ENCODE peak calls at places on chromosomes 12 and 14, in five cellular contexts. S, Y, A, H and T are unnamed samples.

GRCh38 chr12:71780207-71780822 is 25.7 kb downstream of the RAB21 start:
- DNase-seq in H (peak; percentile 20), Y (peak; percentile 35), S (no peak), A (no peak), T (no peak)

GRCh38 chr14:72582582-72582981 is 311.3 kb downstream of the DPF3 start:
- DNase-seq in S (no peak), H (no peak), Y (no peak), A (no peak), T (no peak)

GRCh38 chr14:50830932-50831703 is at the start of gene NIN:
- DNase-seq in Y (peak; percentile 75), S (no peak), H (peak; percentile 33), A (no peak), T (peak; percentile 66)

GRCh38 chr12:56768424-56768823 is 5.3 kb downstream of the HSD17B6 start:
- DNase-seq in A (no peak), H (peak; percentile 30), Y (no peak), S (no peak), T (no peak)

GRCh38 chr12:75656650-75657049 is 145.2 kb upstream of the KRR1 start:
- DNase-seq in A (no peak), H (peak; percentile 12), Y (no peak), S (no peak), T (no peak)

GRCh38 chr12:87082756-87083155 is 826.6 kb upstream of the MGAT4C start:
- DNase-seq in H (no peak), Y (no peak), S (no peak), A (no peak), T (no peak)

GRCh38 chr12:96261557-96261956 is 67.4 kb downstream of the ELK3 start:
- DNase-seq in Y (no peak), A (no peak), S (no peak), H (no peak), T (no peak)

GRCh38 chr12:127928615-127929014 is 338.4 kb upstream of the TMEM132C start:
- DNase-seq in H (no peak), Y (no peak), S (no peak), A (no peak), T (no peak)

GRCh38 chr14:61322799-61323290 is 1.5 kb downstream of the PRKCH start:
- DNase-seq in H (no peak), Y (no peak), A (no peak), S (no peak), T (no peak)

GRCh38 chr12:88468546-88468945 is 111.7 kb downstream of the KITLG start:
- DNase-seq in Y (no peak), A (no peak), S (no peak), H (no peak), T (no peak)

GRCh38 chr14:36430662-36431084 is 89.4 kb downstream of the NKX2-1 start:
- DNase-seq in H (no peak), S (no peak), Y (no peak), A (no peak), T (no peak)

GRCh38 chr14:30252800-30253425 is 306.0 kb upstream of the G2E3 start:
- DNase-seq in Y (no peak), S (no peak), A (no peak), H (no peak), T (no peak)

GRCh38 chr12:1353451-1353850 is 240.9 kb downstream of the FBXL14 start:
- DNase-seq in H (no peak), A (no peak), Y (no peak), S (no peak), T (no peak)

GRCh38 chr14:42163136-42163535 is 556.5 kb downstream of the LRFN5 start:
- DNase-seq in S (no peak), A (no peak), H (no peak), Y (no peak), T (no peak)

GRCh38 chr12:124030510-124030909 is 57.5 kb downstream of the ZNF664 start:
- DNase-seq in Y (peak; percentile 38), S (no peak), H (no peak), A (no peak), T (no peak)

GRCh38 chr12:79021021-79021420 is 156.4 kb downstream of the SYT1 start:
- DNase-seq in A (no peak), H (no peak), Y (no peak), S (no peak), T (no peak)

GRCh38 chr12:123761841-123762714 is at the start of gene DNAH10:
- DNase-seq in H (peak; percentile 39), A (peak; percentile 4), S (peak; percentile 33), Y (no peak), T (peak; percentile 84)

GRCh38 chr12:113891737-113892520 is 74.2 kb downstream of the RBM19 start:
- DNase-seq in A (no peak), H (no peak), S (no peak), Y (no peak), T (no peak)

GRCh38 chr14:104362761-104363605 is 216.6 kb upstream of the C14orf180 start:
- DNase-seq in H (no peak), A (no peak), Y (no peak), S (no peak), T (no peak)

GRCh38 chr12:130701402-130701744 is 14.7 kb downstream of the RIMBP2 start:
- DNase-seq in H (no peak), Y (no peak), A (no peak), S (no peak), T (no peak)

GRCh38 chr12:29309320-29309902 is 71.6 kb downstream of the ERGIC2 start:
- DNase-seq in A (no peak), Y (no peak), H (no peak), S (no peak), T (no peak)

GRCh38 chr12:70822431-70822830 is 98.1 kb downstream of the PTPRR start:
- DNase-seq in S (no peak), H (no peak), A (no peak), Y (no peak), T (no peak)

GRCh38 chr14:88630565-88630964 is 67.7 kb downstream of the ZC3H14 start:
- DNase-seq in A (peak; percentile 13), Y (no peak), S (no peak), H (no peak), T (no peak)

GRCh38 chr14:97878727-97879126 is 1081.5 kb downstream of the VRK1 start:
- DNase-seq in H (no peak), S (no peak), A (no peak), Y (no peak), T (no peak)

GRCh38 chr12:4161718-4162117 is 111.8 kb upstream of the CCND2 start:
- DNase-seq in Y (no peak), A (no peak), H (no peak), S (no peak), T (no peak)

GRCh38 chr14:93410021-93410420 is 20.7 kb upstream of the UNC79 start:
- DNase-seq in S (no peak), Y (no peak), A (no peak), H (no peak), T (no peak)
- TF ChIP-seq ATF2 in S (no peak), Y (no peak), A (no peak), H (no peak), T (no peak)

DNA sequence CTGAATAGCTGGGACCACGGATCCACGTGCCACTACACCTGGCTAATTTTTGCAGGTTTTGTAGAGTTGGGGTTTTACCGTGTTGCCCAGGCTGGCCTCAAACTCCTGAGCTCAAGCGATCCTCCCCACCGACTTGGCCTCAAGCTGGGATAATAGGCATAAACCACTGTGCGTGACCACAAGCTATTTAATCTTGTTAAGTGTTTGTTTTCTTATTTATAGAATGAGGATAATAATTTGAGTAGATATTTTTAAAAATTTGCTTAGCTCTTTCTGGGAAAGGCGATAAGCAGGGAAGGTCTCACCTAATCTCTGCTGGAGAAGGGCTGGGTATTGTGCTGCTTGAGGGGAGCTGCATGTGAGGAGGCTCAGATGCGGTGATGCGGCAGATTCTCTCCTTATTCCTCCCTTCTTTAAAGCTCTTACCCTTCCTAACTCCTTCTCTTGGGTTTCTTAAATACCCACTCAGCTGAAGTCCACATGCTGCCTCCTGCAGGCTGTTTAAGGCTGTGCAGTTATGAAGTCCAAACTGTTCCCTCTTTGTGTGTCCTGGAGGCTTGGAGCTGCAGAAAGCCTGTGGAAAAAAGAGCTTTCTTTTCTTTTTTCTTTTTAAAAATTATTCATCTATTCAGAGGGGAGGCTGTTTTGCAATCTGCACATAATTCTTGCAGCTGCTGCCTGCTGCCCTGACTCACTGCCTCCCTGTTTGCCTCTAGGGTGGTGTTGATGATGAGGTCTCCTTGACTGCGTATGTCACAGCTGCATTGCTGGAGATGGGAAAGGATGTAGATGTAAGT is 37.9 kb downstream of the A2ML1 start:
- DNase-seq in A (no peak), S (peak; percentile 46), H (peak; percentile 37), Y (peak; percentile 39), T (peak; percentile 64)
- TF ChIP-seq ATF2 in A (no peak), S (no peak), H (no peak), Y (no peak), T (no peak)

GRCh38 chr14:90874599-90874998 is 58.4 kb upstream of the TTC7B start:
- DNase-seq in A (no peak), S (no peak), H (no peak), Y (no peak), T (no peak)

GRCh38 chr14:90883197-90883596 is 67.0 kb upstream of the TTC7B start:
- DNase-seq in Y (no peak), S (no peak), A (no peak), H (no peak), T (no peak)

GRCh38 chr14:90883782-90884181 is 67.6 kb upstream of the TTC7B start:
- DNase-seq in A (no peak), S (no peak), Y (no peak), H (no peak), T (no peak)

GRCh38 chr14:90880282-90880681 is 64.1 kb upstream of the TTC7B start:
- DNase-seq in Y (no peak), S (no peak), A (no peak), H (no peak), T (no peak)
- TF ChIP-seq ATF2 in Y (no peak), S (no peak), A (no peak), H (no peak), T (no peak)

DNA sequence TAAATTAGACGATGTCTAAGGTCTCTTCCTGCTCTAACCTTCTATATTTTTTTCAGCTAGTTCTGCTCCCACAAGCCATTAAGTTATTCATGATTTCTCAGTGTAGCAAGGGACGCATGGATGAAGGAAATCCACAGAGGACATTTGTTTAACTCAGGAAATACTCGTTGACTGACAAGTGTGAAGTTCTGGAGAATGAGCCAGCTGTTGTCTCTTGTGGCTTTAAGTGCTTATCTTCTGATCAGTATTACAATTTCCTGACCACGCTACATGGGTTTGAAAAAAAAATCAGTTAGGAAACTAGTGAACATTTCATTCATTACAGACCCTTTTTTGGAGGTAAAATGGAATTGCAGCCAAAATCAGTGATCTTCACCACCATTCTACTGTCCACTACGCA is 53.2 kb downstream of the GUCY2C start:
- DNase-seq in Y (no peak), A (no peak), H (no peak), S (no peak), T (no peak)
- TF ChIP-seq ATF2 in Y (no peak), A (no peak), H (no peak), S (no peak), T (no peak)

DNA sequence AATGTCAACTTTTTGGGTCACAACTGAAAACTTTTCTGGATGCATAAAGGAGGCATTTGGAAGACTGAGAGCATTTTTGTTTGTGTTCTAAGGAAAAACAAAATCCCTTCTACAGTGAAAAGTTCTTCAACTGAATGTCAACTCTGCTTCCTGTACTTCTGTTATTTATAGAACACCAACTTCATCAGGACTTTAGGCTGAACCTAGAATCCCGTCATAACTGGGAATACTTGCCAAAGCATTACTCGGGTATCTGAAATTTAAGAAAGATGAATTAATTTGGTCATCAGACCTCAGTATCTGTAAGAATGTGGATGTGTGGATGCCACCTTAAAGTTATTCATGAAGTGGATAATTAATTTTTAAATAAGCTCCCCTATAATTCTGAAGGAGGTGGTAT is 73.2 kb downstream of the FERMT2 start:
- DNase-seq in H (no peak), A (no peak), Y (no peak), S (no peak), T (no peak)
- TF ChIP-seq ATF2 in H (no peak), A (no peak), Y (no peak), S (no peak), T (no peak)

GRCh38 chr14:34452258-34452822 is 9.7 kb downstream of the SPTSSA start:
- DNase-seq in A (no peak), H (no peak), S (no peak), Y (no peak), T (no peak)
- TF ChIP-seq ATF2 in A (no peak), H (no peak), S (no peak), Y (no peak), T (no peak)